ENCODE peak calls at places on chromosome 7, in eight cellular contexts. R is pancreas; I is fibroblast of lung; N is tibial nerve; B is CD8-positive, alpha-beta T cell; Y is MM.1S; Z is heart left ventricle; F is A673. L is an unnamed sample.

GRCh38 chr7:67907792-67908191 is 911.2 kb downstream of the TYW1 start:
- DNase-seq in R (no peak), I (no peak), N (no peak), B (no peak), Y (no peak), Z (no peak), F (no peak), L (no peak)

GRCh38 chr7:55552320-55553086 is 19.8 kb downstream of the VOPP1 start:
- DNase-seq in R (no peak), I (peak; percentile 93), N (no peak), B (no peak), Y (peak; percentile 43), Z (no peak), F (peak; percentile 50), L (no peak)

GRCh38 chr7:7970620-7971307 is 2.2 kb downstream of the GLCCI1 start:
- DNase-seq in R (no peak), I (peak; percentile 31), N (no peak), B (no peak), Y (peak; percentile 28), Z (no peak), F (peak; percentile 2), L (no peak)

GRCh38 chr7:51680594-51681409 is 364.2 kb upstream of the COBL start:
- DNase-seq in R (no peak), I (no peak), N (no peak), B (no peak), Y (no peak), Z (no peak), F (no peak), L (no peak)

GRCh38 chr7:157470699-157471098 is 133.9 kb downstream of the DNAJB6 start:
- DNase-seq in R (no peak), I (no peak), N (no peak), B (no peak), Y (no peak), Z (no peak), F (no peak), L (no peak)

GRCh38 chr7:141649137-141649864 is 52.7 kb downstream of the DENND11 start:
- DNase-seq in R (no peak), I (peak; percentile 62), N (no peak), B (no peak), Y (no peak), Z (no peak), F (no peak), L (no peak)

GRCh38 chr7:32658034-32658944 is 163.0 kb downstream of the AVL9 start:
- DNase-seq in R (no peak), I (peak; percentile 65), N (no peak), B (no peak), Y (no peak), Z (no peak), F (no peak), L (no peak)

GRCh38 chr7:11831727-11832495 is at the start of gene THSD7A:
- DNase-seq in R (peak; percentile 53), I (peak; percentile 66), N (no peak), B (no peak), Y (peak; percentile 51), Z (peak; percentile 19), F (peak; percentile 66), L (no peak)

GRCh38 chr7:100367676-100368613 is 5.3 kb upstream of the PILRA start:
- DNase-seq in R (no peak), I (no peak), N (no peak), B (no peak), Y (no peak), Z (no peak), F (no peak), L (no peak)

DNA sequence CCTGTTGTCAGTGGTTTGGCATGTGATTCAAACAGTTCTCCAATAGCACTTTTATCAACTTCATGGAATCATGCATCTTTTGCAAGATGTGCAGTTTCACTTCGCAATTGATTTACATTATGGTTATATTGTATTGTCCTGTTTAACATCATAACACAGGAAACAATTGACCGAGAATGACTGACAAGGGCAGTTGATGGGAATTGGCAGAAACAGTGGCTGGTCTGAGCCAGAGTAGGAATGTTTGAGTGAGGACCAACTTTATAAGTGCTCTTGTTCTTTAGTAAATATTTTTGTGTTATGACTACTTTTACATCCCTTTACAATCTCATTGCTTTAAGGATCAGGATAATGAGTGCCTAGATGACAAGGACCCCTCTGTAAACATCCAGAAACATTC is 2.2 kb downstream of the KLHL7 start:
- DNase-seq in R (no peak), I (peak; percentile 4), N (no peak), B (no peak), Y (no peak), Z (no peak), F (no peak), L (no peak)
- H3K4me3 ChIP-seq in R (no peak overlapping the region), I (peak overlapping the region; percentile 88), N (no peak overlapping the region), B (no peak overlapping the region), Y (no peak overlapping the region), Z (peak overlapping the region; percentile 100), F (peak overlapping the region; percentile 74), L (no peak overlapping the region)

DNA sequence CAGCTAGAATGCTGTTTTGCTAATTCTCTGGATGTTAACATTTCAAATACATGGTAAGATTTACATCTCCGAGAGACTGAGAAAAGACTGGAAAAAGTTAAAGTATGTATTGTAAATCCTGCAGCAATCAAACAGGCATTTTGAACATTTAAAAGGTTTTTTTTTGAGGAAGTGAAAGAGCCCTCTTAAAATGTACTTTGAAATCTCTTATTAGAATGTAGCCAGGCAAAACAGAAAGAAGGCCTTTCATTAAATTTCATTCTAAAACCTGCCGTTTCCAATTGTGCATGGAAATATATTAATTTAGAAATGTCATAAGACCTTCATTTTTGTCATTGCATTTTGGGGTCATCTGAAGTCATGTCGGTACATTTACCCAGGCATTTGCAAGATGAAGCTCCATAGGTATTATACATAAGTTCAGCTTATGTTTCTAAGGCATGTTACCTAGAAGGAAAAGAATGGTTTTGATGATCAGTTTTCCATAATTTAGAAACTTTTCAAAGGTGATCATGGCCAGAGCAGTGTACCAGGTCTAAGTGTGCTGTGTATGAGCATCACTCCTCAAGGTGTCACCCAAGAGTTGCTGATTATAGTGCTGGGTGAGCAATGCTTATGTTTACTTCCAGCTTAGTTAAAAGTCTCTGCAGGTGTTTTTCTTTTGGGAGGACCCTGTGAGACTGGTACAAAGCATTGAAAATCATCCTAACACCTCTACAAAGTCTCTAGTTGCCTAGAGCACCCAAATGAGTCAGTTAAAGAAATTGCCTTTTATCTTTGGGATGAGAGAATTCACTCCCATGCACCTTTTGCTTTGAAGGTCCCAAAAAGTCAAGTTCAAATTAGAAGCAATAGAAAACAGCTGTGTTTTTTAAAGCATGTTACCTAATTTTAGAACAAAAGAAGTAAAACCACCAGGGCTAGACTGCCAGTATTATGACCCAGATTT is 7.1 kb downstream of the ZNF736 start:
- DNase-seq in R (no peak), I (no peak), N (no peak), B (no peak), Y (peak; percentile 23), Z (no peak), F (no peak), L (no peak)
- H3K4me3 ChIP-seq in R (no peak overlapping the region), I (no peak overlapping the region), N (no peak overlapping the region), B (no peak overlapping the region), Y (no peak overlapping the region), Z (no peak overlapping the region), F (no peak overlapping the region), L (no peak overlapping the region)

GRCh38 chr7:31336202-31337035 is 4.1 kb downstream of the NEUROD6 start:
- DNase-seq in R (peak; percentile 11), I (no peak), N (no peak), B (no peak), Y (no peak), Z (no peak), F (no peak), L (no peak)
- H3K4me3 ChIP-seq in R (no peak overlapping the region), I (no peak overlapping the region), N (no peak overlapping the region), B (no peak overlapping the region), Y (no peak overlapping the region), Z (peak overlapping the region; percentile 32), F (no peak overlapping the region), L (no peak overlapping the region)

GRCh38 chr7:138468244-138469123 is 8.4 kb downstream of the TRIM24 start:
- DNase-seq in R (peak; percentile 81), I (no peak), N (no peak), B (no peak), Y (no peak), Z (peak; percentile 43), F (no peak), L (no peak)

GRCh38 chr7:138459300-138460175 is 521 bp upstream of the TRIM24 start:
- DNase-seq in R (peak; percentile 98), I (no peak), N (no peak), B (peak; percentile 97), Y (peak; percentile 99), Z (no peak), F (no peak), L (peak; percentile 98)

GRCh38 chr7:138460176-138460648 is at the start of gene TRIM24:
- DNase-seq in R (no peak), I (peak; percentile 96), N (peak; percentile 94), B (no peak), Y (no peak), Z (peak; percentile 97), F (peak; percentile 98), L (no peak)

GRCh38 chr7:138460649-138461607 is 869 bp downstream of the TRIM24 start:
- DNase-seq in R (peak; percentile 61), I (peak; percentile 50), N (no peak), B (peak; percentile 32), Y (peak; percentile 81), Z (peak; percentile 57), F (peak; percentile 65), L (peak; percentile 20)

DNA sequence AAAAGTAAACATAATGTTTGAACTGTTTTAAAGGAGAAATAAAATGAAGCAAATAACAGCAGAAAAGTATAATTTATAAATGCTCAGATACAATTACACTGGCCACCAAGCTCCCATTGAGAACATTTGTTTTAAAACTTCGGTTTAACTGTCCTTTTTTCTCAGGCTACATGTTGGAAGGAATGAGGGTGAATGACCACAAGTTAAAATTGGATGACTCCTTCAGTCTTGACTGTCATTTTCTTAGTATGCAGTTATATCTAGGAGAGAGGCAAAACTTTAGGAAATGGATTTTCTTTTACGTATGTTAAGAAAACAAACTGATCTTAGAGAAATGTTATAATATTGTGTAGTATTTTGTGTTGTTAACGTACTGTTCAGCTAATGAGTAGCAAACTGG is 5.0 kb downstream of the TRIM24 start:
- DNase-seq in R (no peak), I (peak; percentile 34), N (no peak), B (no peak), Y (no peak), Z (no peak), F (no peak), L (no peak)
- H3K4me3 ChIP-seq in R (no peak overlapping the region), I (no peak overlapping the region), N (no peak overlapping the region), B (no peak overlapping the region), Y (no peak overlapping the region), Z (no peak overlapping the region), F (no peak overlapping the region), L (no peak overlapping the region)

GRCh38 chr7:102152672-102153585 is 133.7 kb upstream of the SH2B2 start:
- DNase-seq in R (no peak), I (peak; percentile 65), N (no peak), B (no peak), Y (no peak), Z (peak; percentile 40), F (no peak), L (no peak)

GRCh38 chr7:102156867-102157266 is 129.8 kb upstream of the SH2B2 start:
- DNase-seq in R (no peak), I (no peak), N (no peak), B (no peak), Y (no peak), Z (no peak), F (no peak), L (no peak)

GRCh38 chr7:102155821-102156441 is 130.7 kb upstream of the SH2B2 start:
- DNase-seq in R (no peak), I (no peak), N (no peak), B (no peak), Y (no peak), Z (no peak), F (no peak), L (no peak)

GRCh38 chr7:102154425-102154824 is 132.2 kb upstream of the SH2B2 start:
- DNase-seq in R (no peak), I (no peak), N (no peak), B (no peak), Y (no peak), Z (no peak), F (no peak), L (no peak)

GRCh38 chr7:102153586-102153948 is 133.1 kb upstream of the SH2B2 start:
- DNase-seq in R (no peak), I (no peak), N (no peak), B (no peak), Y (no peak), Z (no peak), F (no peak), L (no peak)
- H3K4me3 ChIP-seq in R (no peak overlapping the region), I (no peak overlapping the region), N (no peak overlapping the region), B (no peak overlapping the region), Y (no peak overlapping the region), Z (no peak overlapping the region), F (no peak overlapping the region), L (no peak overlapping the region)

L was measured in Jurkat, Clone E6-1.